ENCODE peak calls at places on chromosomes 12 and 14, in ten cellular contexts. One of them, this sample, is unnamed.

GRCh38 chr12:65609359-65609771 is 214.9 kb upstream of the HMGA2 start:
- DNase-seq in A549: peak; percentile 31
- DNase-seq in tibial artery: no peak
- DNase-seq in NCI-H1436: no peak
- DNase-seq in stimulated activated naive B cell treated with anti-CD40 and anti-IgM and Interleukin-4, amounts not matched to agents 10 μg/mL and 1 μg/mL and 100 μg/mL, for 72 hours: no peak
- DNase-seq in activated CD4-positive, alpha-beta T cell treated with anti-CD3 and anti-CD28 coated beads for 24 hours: no peak
- DNase-seq in DMS153: no peak
- DNase-seq in stimulated activated CD4-positive, alpha-beta T cell treated with anti-CD3 and anti-CD28 coated beads, Interleukin-1b, Interleukin-23, amount 100 ng/mL, for 24 hours: no peak
- DNase-seq in IMR-90: peak; percentile 93
- DNase-seq in activated B cell treated with CpG ODN at 0.5 μM for 24 hours: no peak
- DNase-seq in this sample: no peak

GRCh38 chr12:125882141-125882540 is 816.9 kb downstream of the AACS start:
- DNase-seq in A549: no peak
- DNase-seq in activated B cell treated with CpG ODN at 0.5 μM for 24 hours: no peak
- DNase-seq in stimulated activated CD4-positive, alpha-beta T cell treated with anti-CD3 and anti-CD28 coated beads, Interleukin-1b, Interleukin-23, amount 100 ng/mL, for 24 hours: no peak
- DNase-seq in DMS153: no peak
- DNase-seq in activated CD4-positive, alpha-beta T cell treated with anti-CD3 and anti-CD28 coated beads for 24 hours: no peak
- DNase-seq in NCI-H1436: no peak
- DNase-seq in IMR-90: no peak
- DNase-seq in tibial artery: no peak
- DNase-seq in stimulated activated naive B cell treated with anti-CD40 and anti-IgM and Interleukin-4, amounts not matched to agents 10 μg/mL and 1 μg/mL and 100 μg/mL, for 72 hours: no peak
- DNase-seq in this sample: no peak

GRCh38 chr12:81297606-81298005 is 219.7 kb downstream of the ACSS3 start:
- DNase-seq in DMS153: no peak
- DNase-seq in IMR-90: no peak
- DNase-seq in activated CD4-positive, alpha-beta T cell treated with anti-CD3 and anti-CD28 coated beads for 24 hours: no peak
- DNase-seq in A549: no peak
- DNase-seq in NCI-H1436: no peak
- DNase-seq in activated B cell treated with CpG ODN at 0.5 μM for 24 hours: no peak
- DNase-seq in tibial artery: no peak
- DNase-seq in stimulated activated CD4-positive, alpha-beta T cell treated with anti-CD3 and anti-CD28 coated beads, Interleukin-1b, Interleukin-23, amount 100 ng/mL, for 24 hours: no peak
- DNase-seq in stimulated activated naive B cell treated with anti-CD40 and anti-IgM and Interleukin-4, amounts not matched to agents 10 μg/mL and 1 μg/mL and 100 μg/mL, for 72 hours: no peak
- DNase-seq in this sample: no peak

GRCh38 chr12:122835693-122836026 is 403 bp downstream of the HIP1R start:
- DNase-seq in NCI-H1436: no peak
- DNase-seq in stimulated activated CD4-positive, alpha-beta T cell treated with anti-CD3 and anti-CD28 coated beads, Interleukin-1b, Interleukin-23, amount 100 ng/mL, for 24 hours: no peak
- DNase-seq in activated B cell treated with CpG ODN at 0.5 μM for 24 hours: peak; percentile 59
- DNase-seq in tibial artery: no peak
- DNase-seq in DMS153: no peak
- DNase-seq in stimulated activated naive B cell treated with anti-CD40 and anti-IgM and Interleukin-4, amounts not matched to agents 10 μg/mL and 1 μg/mL and 100 μg/mL, for 72 hours: no peak
- DNase-seq in activated CD4-positive, alpha-beta T cell treated with anti-CD3 and anti-CD28 coated beads for 24 hours: no peak
- DNase-seq in IMR-90: no peak
- DNase-seq in A549: no peak
- DNase-seq in this sample: peak; percentile 77

GRCh38 chr12:48000878-48001321 is 3.4 kb downstream of the COL2A1 start:
- DNase-seq in tibial artery: no peak
- DNase-seq in NCI-H1436: peak; percentile 29
- DNase-seq in stimulated activated CD4-positive, alpha-beta T cell treated with anti-CD3 and anti-CD28 coated beads, Interleukin-1b, Interleukin-23, amount 100 ng/mL, for 24 hours: no peak
- DNase-seq in DMS153: peak; percentile 35
- DNase-seq in A549: peak; percentile 48
- DNase-seq in stimulated activated naive B cell treated with anti-CD40 and anti-IgM and Interleukin-4, amounts not matched to agents 10 μg/mL and 1 μg/mL and 100 μg/mL, for 72 hours: no peak
- DNase-seq in activated B cell treated with CpG ODN at 0.5 μM for 24 hours: peak; percentile 10
- DNase-seq in activated CD4-positive, alpha-beta T cell treated with anti-CD3 and anti-CD28 coated beads for 24 hours: no peak
- DNase-seq in IMR-90: peak; percentile 47
- DNase-seq in this sample: no peak

GRCh38 chr12:8828514-8829127 is 6.2 kb downstream of the A2ML1 start:
- DNase-seq in stimulated activated CD4-positive, alpha-beta T cell treated with anti-CD3 and anti-CD28 coated beads, Interleukin-1b, Interleukin-23, amount 100 ng/mL, for 24 hours: no peak
- DNase-seq in tibial artery: no peak
- DNase-seq in A549: peak; percentile 21
- DNase-seq in activated B cell treated with CpG ODN at 0.5 μM for 24 hours: no peak
- DNase-seq in stimulated activated naive B cell treated with anti-CD40 and anti-IgM and Interleukin-4, amounts not matched to agents 10 μg/mL and 1 μg/mL and 100 μg/mL, for 72 hours: no peak
- DNase-seq in NCI-H1436: no peak
- DNase-seq in activated CD4-positive, alpha-beta T cell treated with anti-CD3 and anti-CD28 coated beads for 24 hours: no peak
- DNase-seq in IMR-90: no peak
- DNase-seq in DMS153: no peak
- DNase-seq in this sample: no peak

GRCh38 chr12:25323774-25324086 is 73.0 kb upstream of the KRAS start:
- DNase-seq in activated B cell treated with CpG ODN at 0.5 μM for 24 hours: no peak
- DNase-seq in activated CD4-positive, alpha-beta T cell treated with anti-CD3 and anti-CD28 coated beads for 24 hours: no peak
- DNase-seq in IMR-90: no peak
- DNase-seq in NCI-H1436: no peak
- DNase-seq in stimulated activated naive B cell treated with anti-CD40 and anti-IgM and Interleukin-4, amounts not matched to agents 10 μg/mL and 1 μg/mL and 100 μg/mL, for 72 hours: no peak
- DNase-seq in A549: no peak
- DNase-seq in tibial artery: no peak
- DNase-seq in DMS153: no peak
- DNase-seq in stimulated activated CD4-positive, alpha-beta T cell treated with anti-CD3 and anti-CD28 coated beads, Interleukin-1b, Interleukin-23, amount 100 ng/mL, for 24 hours: no peak
- DNase-seq in this sample: no peak

GRCh38 chr14:59337151-59337611 is 128.0 kb downstream of the GPR135 start:
- DNase-seq in IMR-90: no peak
- DNase-seq in activated CD4-positive, alpha-beta T cell treated with anti-CD3 and anti-CD28 coated beads for 24 hours: no peak
- DNase-seq in stimulated activated naive B cell treated with anti-CD40 and anti-IgM and Interleukin-4, amounts not matched to agents 10 μg/mL and 1 μg/mL and 100 μg/mL, for 72 hours: no peak
- DNase-seq in tibial artery: peak; percentile 74
- DNase-seq in DMS153: no peak
- DNase-seq in stimulated activated CD4-positive, alpha-beta T cell treated with anti-CD3 and anti-CD28 coated beads, Interleukin-1b, Interleukin-23, amount 100 ng/mL, for 24 hours: no peak
- DNase-seq in A549: no peak
- DNase-seq in activated B cell treated with CpG ODN at 0.5 μM for 24 hours: no peak
- DNase-seq in NCI-H1436: no peak
- DNase-seq in this sample: no peak

GRCh38 chr12:130994821-130995375 is 41.2 kb downstream of the ADGRD1 start:
- DNase-seq in activated CD4-positive, alpha-beta T cell treated with anti-CD3 and anti-CD28 coated beads for 24 hours: no peak
- DNase-seq in tibial artery: no peak
- DNase-seq in A549: no peak
- DNase-seq in IMR-90: no peak
- DNase-seq in stimulated activated CD4-positive, alpha-beta T cell treated with anti-CD3 and anti-CD28 coated beads, Interleukin-1b, Interleukin-23, amount 100 ng/mL, for 24 hours: no peak
- DNase-seq in DMS153: no peak
- DNase-seq in stimulated activated naive B cell treated with anti-CD40 and anti-IgM and Interleukin-4, amounts not matched to agents 10 μg/mL and 1 μg/mL and 100 μg/mL, for 72 hours: no peak
- DNase-seq in activated B cell treated with CpG ODN at 0.5 μM for 24 hours: no peak
- DNase-seq in NCI-H1436: no peak
- DNase-seq in this sample: no peak

GRCh38 chr12:76264617-76265016 is 83.6 kb downstream of the BBS10 start:
- DNase-seq in IMR-90: peak; percentile 44
- DNase-seq in DMS153: no peak
- DNase-seq in A549: no peak
- DNase-seq in activated B cell treated with CpG ODN at 0.5 μM for 24 hours: no peak
- DNase-seq in stimulated activated CD4-positive, alpha-beta T cell treated with anti-CD3 and anti-CD28 coated beads, Interleukin-1b, Interleukin-23, amount 100 ng/mL, for 24 hours: no peak
- DNase-seq in activated CD4-positive, alpha-beta T cell treated with anti-CD3 and anti-CD28 coated beads for 24 hours: no peak
- DNase-seq in stimulated activated naive B cell treated with anti-CD40 and anti-IgM and Interleukin-4, amounts not matched to agents 10 μg/mL and 1 μg/mL and 100 μg/mL, for 72 hours: no peak
- DNase-seq in tibial artery: no peak
- DNase-seq in NCI-H1436: no peak
- DNase-seq in this sample: no peak

GRCh38 chr12:26226629-26227375 is 31.4 kb downstream of the SSPN start:
- DNase-seq in activated CD4-positive, alpha-beta T cell treated with anti-CD3 and anti-CD28 coated beads for 24 hours: no peak
- DNase-seq in A549: no peak
- DNase-seq in IMR-90: no peak
- DNase-seq in DMS153: peak; percentile 24
- DNase-seq in NCI-H1436: no peak
- DNase-seq in stimulated activated naive B cell treated with anti-CD40 and anti-IgM and Interleukin-4, amounts not matched to agents 10 μg/mL and 1 μg/mL and 100 μg/mL, for 72 hours: no peak
- DNase-seq in stimulated activated CD4-positive, alpha-beta T cell treated with anti-CD3 and anti-CD28 coated beads, Interleukin-1b, Interleukin-23, amount 100 ng/mL, for 24 hours: no peak
- DNase-seq in tibial artery: peak; percentile 30
- DNase-seq in activated B cell treated with CpG ODN at 0.5 μM for 24 hours: peak; percentile 19
- DNase-seq in this sample: no peak

GRCh38 chr14:75375983-75376382 is 51.8 kb upstream of the JDP2 start:
- DNase-seq in DMS153: no peak
- DNase-seq in tibial artery: no peak
- DNase-seq in stimulated activated CD4-positive, alpha-beta T cell treated with anti-CD3 and anti-CD28 coated beads, Interleukin-1b, Interleukin-23, amount 100 ng/mL, for 24 hours: no peak
- DNase-seq in stimulated activated naive B cell treated with anti-CD40 and anti-IgM and Interleukin-4, amounts not matched to agents 10 μg/mL and 1 μg/mL and 100 μg/mL, for 72 hours: no peak
- DNase-seq in activated CD4-positive, alpha-beta T cell treated with anti-CD3 and anti-CD28 coated beads for 24 hours: no peak
- DNase-seq in IMR-90: no peak
- DNase-seq in NCI-H1436: no peak
- DNase-seq in activated B cell treated with CpG ODN at 0.5 μM for 24 hours: no peak
- DNase-seq in A549: no peak
- DNase-seq in this sample: no peak

GRCh38 chr12:41213107-41213506 is 25.0 kb downstream of the PDZRN4 start:
- DNase-seq in NCI-H1436: no peak
- DNase-seq in activated CD4-positive, alpha-beta T cell treated with anti-CD3 and anti-CD28 coated beads for 24 hours: no peak
- DNase-seq in stimulated activated naive B cell treated with anti-CD40 and anti-IgM and Interleukin-4, amounts not matched to agents 10 μg/mL and 1 μg/mL and 100 μg/mL, for 72 hours: no peak
- DNase-seq in IMR-90: no peak
- DNase-seq in activated B cell treated with CpG ODN at 0.5 μM for 24 hours: no peak
- DNase-seq in A549: no peak
- DNase-seq in DMS153: no peak
- DNase-seq in tibial artery: no peak
- DNase-seq in stimulated activated CD4-positive, alpha-beta T cell treated with anti-CD3 and anti-CD28 coated beads, Interleukin-1b, Interleukin-23, amount 100 ng/mL, for 24 hours: no peak
- DNase-seq in this sample: no peak

GRCh38 chr12:1750300-1750699 is 59.4 kb downstream of the ADIPOR2 start:
- DNase-seq in stimulated activated CD4-positive, alpha-beta T cell treated with anti-CD3 and anti-CD28 coated beads, Interleukin-1b, Interleukin-23, amount 100 ng/mL, for 24 hours: no peak
- DNase-seq in tibial artery: no peak
- DNase-seq in NCI-H1436: no peak
- DNase-seq in activated CD4-positive, alpha-beta T cell treated with anti-CD3 and anti-CD28 coated beads for 24 hours: no peak
- DNase-seq in activated B cell treated with CpG ODN at 0.5 μM for 24 hours: no peak
- DNase-seq in A549: no peak
- DNase-seq in IMR-90: no peak
- DNase-seq in stimulated activated naive B cell treated with anti-CD40 and anti-IgM and Interleukin-4, amounts not matched to agents 10 μg/mL and 1 μg/mL and 100 μg/mL, for 72 hours: no peak
- DNase-seq in DMS153: no peak
- DNase-seq in this sample: no peak

GRCh38 chr14:80867798-80868197 is 73.7 kb downstream of the CEP128 start:
- DNase-seq in DMS153: no peak
- DNase-seq in activated B cell treated with CpG ODN at 0.5 μM for 24 hours: no peak
- DNase-seq in stimulated activated CD4-positive, alpha-beta T cell treated with anti-CD3 and anti-CD28 coated beads, Interleukin-1b, Interleukin-23, amount 100 ng/mL, for 24 hours: no peak
- DNase-seq in NCI-H1436: no peak
- DNase-seq in stimulated activated naive B cell treated with anti-CD40 and anti-IgM and Interleukin-4, amounts not matched to agents 10 μg/mL and 1 μg/mL and 100 μg/mL, for 72 hours: no peak
- DNase-seq in activated CD4-positive, alpha-beta T cell treated with anti-CD3 and anti-CD28 coated beads for 24 hours: no peak
- DNase-seq in IMR-90: no peak
- DNase-seq in tibial artery: no peak
- DNase-seq in A549: no peak
- DNase-seq in this sample: no peak

GRCh38 chr14:37311233-37311632 is 113.5 kb downstream of the MIPOL1 start:
- DNase-seq in activated B cell treated with CpG ODN at 0.5 μM for 24 hours: no peak
- DNase-seq in A549: no peak
- DNase-seq in NCI-H1436: no peak
- DNase-seq in IMR-90: no peak
- DNase-seq in stimulated activated CD4-positive, alpha-beta T cell treated with anti-CD3 and anti-CD28 coated beads, Interleukin-1b, Interleukin-23, amount 100 ng/mL, for 24 hours: no peak
- DNase-seq in DMS153: no peak
- DNase-seq in tibial artery: no peak
- DNase-seq in stimulated activated naive B cell treated with anti-CD40 and anti-IgM and Interleukin-4, amounts not matched to agents 10 μg/mL and 1 μg/mL and 100 μg/mL, for 72 hours: no peak
- DNase-seq in activated CD4-positive, alpha-beta T cell treated with anti-CD3 and anti-CD28 coated beads for 24 hours: no peak
- DNase-seq in this sample: no peak

GRCh38 chr12:30201301-30202160 is 417.8 kb upstream of the TMTC1 start:
- DNase-seq in stimulated activated CD4-positive, alpha-beta T cell treated with anti-CD3 and anti-CD28 coated beads, Interleukin-1b, Interleukin-23, amount 100 ng/mL, for 24 hours: no peak
- DNase-seq in DMS153: peak; percentile 11
- DNase-seq in stimulated activated naive B cell treated with anti-CD40 and anti-IgM and Interleukin-4, amounts not matched to agents 10 μg/mL and 1 μg/mL and 100 μg/mL, for 72 hours: no peak
- DNase-seq in A549: no peak
- DNase-seq in IMR-90: no peak
- DNase-seq in activated CD4-positive, alpha-beta T cell treated with anti-CD3 and anti-CD28 coated beads for 24 hours: no peak
- DNase-seq in NCI-H1436: no peak
- DNase-seq in tibial artery: no peak
- DNase-seq in activated B cell treated with CpG ODN at 0.5 μM for 24 hours: no peak
- DNase-seq in this sample: no peak

GRCh38 chr12:56028511-56029165 is 7.8 kb downstream of the IKZF4 start:
- DNase-seq in activated CD4-positive, alpha-beta T cell treated with anti-CD3 and anti-CD28 coated beads for 24 hours: no peak
- DNase-seq in tibial artery: no peak
- DNase-seq in DMS153: no peak
- DNase-seq in stimulated activated naive B cell treated with anti-CD40 and anti-IgM and Interleukin-4, amounts not matched to agents 10 μg/mL and 1 μg/mL and 100 μg/mL, for 72 hours: no peak
- DNase-seq in A549: no peak
- DNase-seq in stimulated activated CD4-positive, alpha-beta T cell treated with anti-CD3 and anti-CD28 coated beads, Interleukin-1b, Interleukin-23, amount 100 ng/mL, for 24 hours: no peak
- DNase-seq in NCI-H1436: no peak
- DNase-seq in activated B cell treated with CpG ODN at 0.5 μM for 24 hours: no peak
- DNase-seq in IMR-90: no peak
- DNase-seq in this sample: no peak

GRCh38 chr14:51639668-51640316 is 11.9 kb upstream of the FRMD6 start:
- DNase-seq in A549: no peak
- DNase-seq in DMS153: no peak
- DNase-seq in stimulated activated CD4-positive, alpha-beta T cell treated with anti-CD3 and anti-CD28 coated beads, Interleukin-1b, Interleukin-23, amount 100 ng/mL, for 24 hours: no peak
- DNase-seq in activated B cell treated with CpG ODN at 0.5 μM for 24 hours: no peak
- DNase-seq in NCI-H1436: no peak
- DNase-seq in tibial artery: no peak
- DNase-seq in stimulated activated naive B cell treated with anti-CD40 and anti-IgM and Interleukin-4, amounts not matched to agents 10 μg/mL and 1 μg/mL and 100 μg/mL, for 72 hours: no peak
- DNase-seq in activated CD4-positive, alpha-beta T cell treated with anti-CD3 and anti-CD28 coated beads for 24 hours: no peak
- DNase-seq in IMR-90: no peak
- DNase-seq in this sample: no peak

GRCh38 chr12:55946553-55946952 is 15.6 kb downstream of the DGKA start:
- DNase-seq in DMS153: no peak
- DNase-seq in IMR-90: no peak
- DNase-seq in stimulated activated naive B cell treated with anti-CD40 and anti-IgM and Interleukin-4, amounts not matched to agents 10 μg/mL and 1 μg/mL and 100 μg/mL, for 72 hours: no peak
- DNase-seq in activated CD4-positive, alpha-beta T cell treated with anti-CD3 and anti-CD28 coated beads for 24 hours: no peak
- DNase-seq in tibial artery: no peak
- DNase-seq in stimulated activated CD4-positive, alpha-beta T cell treated with anti-CD3 and anti-CD28 coated beads, Interleukin-1b, Interleukin-23, amount 100 ng/mL, for 24 hours: no peak
- DNase-seq in A549: no peak
- DNase-seq in activated B cell treated with CpG ODN at 0.5 μM for 24 hours: no peak
- DNase-seq in NCI-H1436: no peak
- DNase-seq in this sample: no peak

GRCh38 chr12:88944403-88944802 is 364.1 kb upstream of the KITLG start:
- DNase-seq in activated CD4-positive, alpha-beta T cell treated with anti-CD3 and anti-CD28 coated beads for 24 hours: no peak
- DNase-seq in NCI-H1436: no peak
- DNase-seq in DMS153: no peak
- DNase-seq in tibial artery: no peak
- DNase-seq in A549: peak; percentile 72
- DNase-seq in stimulated activated CD4-positive, alpha-beta T cell treated with anti-CD3 and anti-CD28 coated beads, Interleukin-1b, Interleukin-23, amount 100 ng/mL, for 24 hours: no peak
- DNase-seq in activated B cell treated with CpG ODN at 0.5 μM for 24 hours: no peak
- DNase-seq in stimulated activated naive B cell treated with anti-CD40 and anti-IgM and Interleukin-4, amounts not matched to agents 10 μg/mL and 1 μg/mL and 100 μg/mL, for 72 hours: no peak
- DNase-seq in IMR-90: peak; percentile 60
- DNase-seq in this sample: no peak

GRCh38 chr12:90008277-90008676 is 299.6 kb upstream of the ATP2B1 start:
- DNase-seq in NCI-H1436: no peak
- DNase-seq in stimulated activated naive B cell treated with anti-CD40 and anti-IgM and Interleukin-4, amounts not matched to agents 10 μg/mL and 1 μg/mL and 100 μg/mL, for 72 hours: no peak
- DNase-seq in activated B cell treated with CpG ODN at 0.5 μM for 24 hours: no peak
- DNase-seq in DMS153: no peak
- DNase-seq in IMR-90: no peak
- DNase-seq in tibial artery: no peak
- DNase-seq in stimulated activated CD4-positive, alpha-beta T cell treated with anti-CD3 and anti-CD28 coated beads, Interleukin-1b, Interleukin-23, amount 100 ng/mL, for 24 hours: no peak
- DNase-seq in activated CD4-positive, alpha-beta T cell treated with anti-CD3 and anti-CD28 coated beads for 24 hours: no peak
- DNase-seq in A549: no peak
- DNase-seq in this sample: no peak

GRCh38 chr12:130290114-130290513 is 47.6 kb upstream of the PIWIL1 start:
- DNase-seq in DMS153: no peak
- DNase-seq in activated CD4-positive, alpha-beta T cell treated with anti-CD3 and anti-CD28 coated beads for 24 hours: no peak
- DNase-seq in A549: no peak
- DNase-seq in NCI-H1436: no peak
- DNase-seq in activated B cell treated with CpG ODN at 0.5 μM for 24 hours: no peak
- DNase-seq in stimulated activated CD4-positive, alpha-beta T cell treated with anti-CD3 and anti-CD28 coated beads, Interleukin-1b, Interleukin-23, amount 100 ng/mL, for 24 hours: no peak
- DNase-seq in tibial artery: no peak
- DNase-seq in stimulated activated naive B cell treated with anti-CD40 and anti-IgM and Interleukin-4, amounts not matched to agents 10 μg/mL and 1 μg/mL and 100 μg/mL, for 72 hours: no peak
- DNase-seq in IMR-90: no peak
- DNase-seq in this sample: no peak

GRCh38 chr14:79056879-79057278 is 886.7 kb downstream of the NRXN3 start:
- DNase-seq in stimulated activated CD4-positive, alpha-beta T cell treated with anti-CD3 and anti-CD28 coated beads, Interleukin-1b, Interleukin-23, amount 100 ng/mL, for 24 hours: no peak
- DNase-seq in DMS153: no peak
- DNase-seq in tibial artery: no peak
- DNase-seq in activated B cell treated with CpG ODN at 0.5 μM for 24 hours: no peak
- DNase-seq in NCI-H1436: no peak
- DNase-seq in stimulated activated naive B cell treated with anti-CD40 and anti-IgM and Interleukin-4, amounts not matched to agents 10 μg/mL and 1 μg/mL and 100 μg/mL, for 72 hours: no peak
- DNase-seq in activated CD4-positive, alpha-beta T cell treated with anti-CD3 and anti-CD28 coated beads for 24 hours: no peak
- DNase-seq in A549: no peak
- DNase-seq in IMR-90: peak; percentile 97
- DNase-seq in this sample: no peak

GRCh38 chr12:45284096-45284901 is 68.4 kb downstream of the ANO6 start:
- DNase-seq in IMR-90: peak; percentile 87
- DNase-seq in DMS153: no peak
- DNase-seq in activated B cell treated with CpG ODN at 0.5 μM for 24 hours: no peak
- DNase-seq in NCI-H1436: no peak
- DNase-seq in activated CD4-positive, alpha-beta T cell treated with anti-CD3 and anti-CD28 coated beads for 24 hours: no peak
- DNase-seq in A549: peak; percentile 80
- DNase-seq in stimulated activated CD4-positive, alpha-beta T cell treated with anti-CD3 and anti-CD28 coated beads, Interleukin-1b, Interleukin-23, amount 100 ng/mL, for 24 hours: no peak
- DNase-seq in tibial artery: no peak
- DNase-seq in stimulated activated naive B cell treated with anti-CD40 and anti-IgM and Interleukin-4, amounts not matched to agents 10 μg/mL and 1 μg/mL and 100 μg/mL, for 72 hours: no peak
- DNase-seq in this sample: no peak

GRCh38 chr14:36952702-36953101 is 219.7 kb downstream of the SLC25A21 start:
- DNase-seq in IMR-90: peak; percentile 53
- DNase-seq in tibial artery: no peak
- DNase-seq in NCI-H1436: no peak
- DNase-seq in activated CD4-positive, alpha-beta T cell treated with anti-CD3 and anti-CD28 coated beads for 24 hours: no peak
- DNase-seq in DMS153: no peak
- DNase-seq in A549: peak; percentile 64
- DNase-seq in activated B cell treated with CpG ODN at 0.5 μM for 24 hours: no peak
- DNase-seq in stimulated activated naive B cell treated with anti-CD40 and anti-IgM and Interleukin-4, amounts not matched to agents 10 μg/mL and 1 μg/mL and 100 μg/mL, for 72 hours: no peak
- DNase-seq in stimulated activated CD4-positive, alpha-beta T cell treated with anti-CD3 and anti-CD28 coated beads, Interleukin-1b, Interleukin-23, amount 100 ng/mL, for 24 hours: no peak
- DNase-seq in this sample: no peak

GRCh38 chr14:36408388-36408787 is 88.0 kb upstream of the MBIP start:
- DNase-seq in stimulated activated naive B cell treated with anti-CD40 and anti-IgM and Interleukin-4, amounts not matched to agents 10 μg/mL and 1 μg/mL and 100 μg/mL, for 72 hours: no peak
- DNase-seq in IMR-90: no peak
- DNase-seq in activated CD4-positive, alpha-beta T cell treated with anti-CD3 and anti-CD28 coated beads for 24 hours: no peak
- DNase-seq in stimulated activated CD4-positive, alpha-beta T cell treated with anti-CD3 and anti-CD28 coated beads, Interleukin-1b, Interleukin-23, amount 100 ng/mL, for 24 hours: no peak
- DNase-seq in tibial artery: no peak
- DNase-seq in DMS153: no peak
- DNase-seq in activated B cell treated with CpG ODN at 0.5 μM for 24 hours: no peak
- DNase-seq in NCI-H1436: no peak
- DNase-seq in A549: peak; percentile 4
- DNase-seq in this sample: no peak

GRCh38 chr14:98244966-98245569 is 1026.9 kb downstream of the BCL11B start:
- DNase-seq in tibial artery: no peak
- DNase-seq in A549: no peak
- DNase-seq in activated B cell treated with CpG ODN at 0.5 μM for 24 hours: no peak
- DNase-seq in NCI-H1436: no peak
- DNase-seq in stimulated activated naive B cell treated with anti-CD40 and anti-IgM and Interleukin-4, amounts not matched to agents 10 μg/mL and 1 μg/mL and 100 μg/mL, for 72 hours: no peak
- DNase-seq in DMS153: no peak
- DNase-seq in stimulated activated CD4-positive, alpha-beta T cell treated with anti-CD3 and anti-CD28 coated beads, Interleukin-1b, Interleukin-23, amount 100 ng/mL, for 24 hours: no peak
- DNase-seq in activated CD4-positive, alpha-beta T cell treated with anti-CD3 and anti-CD28 coated beads for 24 hours: no peak
- DNase-seq in IMR-90: no peak
- DNase-seq in this sample: no peak

This sample was measured in GM10248.